ENCODE peak calls at places on chromosomes 2 and 18, in seven cellular contexts. E is activated CD4-positive, CD25-positive, alpha-beta regulatory T cell; U is ovary; R is suprapubic skin; Q is AG04450; A is cardiac fibroblast; W is HEK293T. F is an unnamed sample.
A peak's percentile ranks its signal among the peaks of the same experiment; 100 is the strongest.

GRCh38 chr2:74917702-74918619 is 40.5 kb upstream of the POLE4 start:
- DNase-seq in U (no peak), R (no peak), A (peak; percentile 66), Q (peak; percentile 82), E (no peak), W (no peak), F (no peak)

GRCh38 chr2:167787562-167787961 is 459.8 kb downstream of the STK39 start:
- DNase-seq in R (no peak), E (no peak), A (no peak), Q (no peak), W (no peak), U (no peak), F (no peak)

GRCh38 chr18:21740724-21741510 is at the start of gene MIB1:
- DNase-seq in R (peak; percentile 98), W (peak; percentile 61), U (peak; percentile 99), A (no peak), E (no peak), Q (peak; percentile 90), F (peak; percentile 94)

GRCh38 chr2:165015052-165015642 is 59.8 kb upstream of the SLC38A11 start:
- DNase-seq in Q (peak; percentile 34), E (no peak), R (no peak), U (peak; percentile 56), A (peak; percentile 74), W (peak; percentile 68), F (peak; percentile 41)

GRCh38 chr2:181123798-181124217 is 143.4 kb downstream of the UBE2E3 start:
- DNase-seq in E (no peak), Q (no peak), R (no peak), A (no peak), U (no peak), W (no peak), F (no peak)

GRCh38 chr2:150125708-150126107 is 361.8 kb downstream of the RND3 start:
- DNase-seq in E (no peak), U (no peak), R (peak; percentile 59), A (peak; percentile 41), Q (no peak), W (no peak), F (no peak)

GRCh38 chr18:35324926-35325655 is 19.1 kb downstream of the ZNF24 start:
- DNase-seq in A (no peak), Q (no peak), R (no peak), U (no peak), W (no peak), E (no peak), F (no peak)

GRCh38 chr2:240966906-240967680 is 31.3 kb upstream of the SNED1 start:
- DNase-seq in A (no peak), U (no peak), R (peak; percentile 59), E (no peak), W (no peak), Q (no peak), F (no peak)

GRCh38 chr2:21001225-21001946 is 42.5 kb downstream of the APOB start:
- DNase-seq in Q (no peak), E (no peak), A (no peak), W (no peak), U (no peak), R (no peak), F (no peak)

GRCh38 chr18:3447035-3447894 is 2.7 kb upstream of the TGIF1 start:
- DNase-seq in W (peak; percentile 6), U (peak; percentile 71), Q (no peak), E (no peak), A (peak; percentile 89), R (peak; percentile 77), F (no peak)

GRCh38 chr2:46323671-46324207 is 26.5 kb downstream of the EPAS1 start:
- DNase-seq in Q (no peak), E (no peak), U (no peak), A (no peak), R (no peak), W (no peak), F (no peak)

GRCh38 chr2:71785550-71785951 is 332.2 kb downstream of the DYSF start:
- DNase-seq in R (peak; percentile 54), Q (no peak), U (no peak), E (no peak), W (no peak), A (no peak), F (no peak)

GRCh38 chr2:80689106-80689505 is 384.6 kb upstream of the LRRTM1 start:
- DNase-seq in W (no peak), A (no peak), E (no peak), U (no peak), R (no peak), Q (no peak), F (no peak)

GRCh38 chr2:239821694-239822075 is 203.5 kb downstream of the NDUFA10 start:
- DNase-seq in Q (no peak), A (no peak), W (no peak), R (no peak), U (no peak), E (no peak), F (no peak)

GRCh38 chr2:238914648-238915015 is 66.7 kb downstream of the TWIST2 start:
- DNase-seq in U (peak; percentile 16), Q (no peak), A (peak; percentile 42), E (no peak), R (peak; percentile 46), W (no peak), F (no peak)

GRCh38 chr2:119934319-119934718 is 78.6 kb upstream of the EPB41L5 start:
- DNase-seq in Q (no peak), A (no peak), U (no peak), E (no peak), R (no peak), W (no peak), F (no peak)

GRCh38 chr2:241858206-241859016 is at the start of gene PDCD1:
- DNase-seq in R (peak; percentile 68), A (no peak), U (peak; percentile 74), Q (no peak), E (peak; percentile 46), W (no peak), F (no peak)

GRCh38 chr18:63137999-63138448 is 181.5 kb downstream of the BCL2 start:
- DNase-seq in A (peak; percentile 19), Q (no peak), W (no peak), U (no peak), R (no peak), E (no peak), F (no peak)

GRCh38 chr2:96917008-96917575 is 47.2 kb upstream of the SEMA4C start:
- DNase-seq in U (no peak), W (no peak), A (no peak), Q (no peak), E (no peak), R (no peak), F (no peak)

GRCh38 chr18:55124078-55124477 is 164.8 kb upstream of the CCDC68 start:
- DNase-seq in R (no peak), A (peak; percentile 23), U (no peak), W (no peak), E (no peak), Q (no peak), F (peak; percentile 52)

GRCh38 chr2:95017308-95017630 is 8.2 kb upstream of the MAL start:
- DNase-seq in W (no peak), R (no peak), A (no peak), U (no peak), E (no peak), Q (no peak), F (no peak)

GRCh38 chr2:38178556-38179419 is 102.8 kb upstream of the CYP1B1 start:
- DNase-seq in W (no peak), A (peak; percentile 95), E (no peak), U (no peak), Q (no peak), R (no peak), F (no peak)

GRCh38 chr2:1997976-1998375 is 253.7 kb upstream of the PXDN start:
- DNase-seq in Q (no peak), E (no peak), W (no peak), U (no peak), R (no peak), A (no peak), F (no peak)

GRCh38 chr2:231397011-231397927 is 1.8 kb downstream of the B3GNT7 start:
- DNase-seq in U (no peak), Q (no peak), R (no peak), A (no peak), W (no peak), E (no peak), F (no peak)

GRCh38 chr18:389658-390357 is 110.7 kb downstream of the COLEC12 start:
- DNase-seq in R (no peak), Q (no peak), E (no peak), W (no peak), A (peak; percentile 49), U (no peak), F (peak; percentile 77)

GRCh38 chr18:58235001-58235436 is 191.0 kb downstream of the NEDD4L start:
- DNase-seq in A (no peak), E (no peak), R (no peak), Q (no peak), U (no peak), W (no peak), F (no peak)

GRCh38 chr2:233814063-233814435 is 35.9 kb downstream of the MROH2A start:
- DNase-seq in Q (no peak), A (no peak), E (no peak), R (no peak), U (no peak), W (no peak), F (no peak)

GRCh38 chr2:43513216-43513615 is 82.6 kb downstream of the THADA start:
- DNase-seq in W (no peak), A (peak; percentile 15), U (no peak), E (no peak), R (no peak), Q (no peak), F (no peak)

GRCh38 chr2:117825437-117825836 is 10.9 kb downstream of the DDX18 start:
- DNase-seq in R (no peak), U (no peak), E (no peak), A (no peak), W (no peak), Q (no peak), F (no peak)

GRCh38 chr18:26710460-26711096 is 154.9 kb downstream of the AQP4 start:
- DNase-seq in A (no peak), R (no peak), W (no peak), Q (no peak), E (no peak), U (no peak), F (no peak)